ENCODE peak calls at places on chromosomes 2 and 18, in four cellular contexts. C is A673, O is A549, I is right cardiac atrium. R is an unnamed sample.
A peak's percentile ranks its signal among the peaks of the same experiment; 100 is the strongest.

GRCh38 chr2:200159829-200160781 is 146.4 kb upstream of the SPATS2L start:
- DNase-seq in C (no peak), O (no peak), I (no peak), R (no peak)

GRCh38 chr2:16644204-16644925 is 21.3 kb downstream of the CYRIA start:
- DNase-seq in C (peak; percentile 58), O (no peak), I (no peak), R (no peak)

GRCh38 chr2:83933743-83934142 is 525.3 kb downstream of the SUCLG1 start:
- DNase-seq in C (no peak), O (no peak), I (no peak), R (no peak)

GRCh38 chr18:44788334-44788733 is 107.6 kb downstream of the SETBP1 start:
- DNase-seq in C (no peak), O (no peak), I (no peak), R (no peak)

GRCh38 chr2:30422437-30422805 is 24.6 kb upstream of the LCLAT1 start:
- DNase-seq in C (peak; percentile 82), O (peak; percentile 61), I (no peak), R (no peak)

GRCh38 chr2:203730866-203731265 is 24.4 kb downstream of the CD28 start:
- DNase-seq in C (no peak), O (no peak), I (no peak), R (no peak)

GRCh38 chr2:235894839-235895238 is 273.3 kb downstream of the GBX2 start:
- DNase-seq in C (no peak), O (no peak), I (no peak), R (no peak)

GRCh38 chr2:233119806-233120205 is 59.7 kb downstream of the INPP5D start:
- DNase-seq in C (no peak), O (no peak), I (no peak), R (no peak)

GRCh38 chr2:33221046-33221784 is 255.2 kb upstream of the RASGRP3 start:
- DNase-seq in C (no peak), O (no peak), I (no peak), R (no peak)

GRCh38 chr18:49638891-49639557 is 77.2 kb downstream of the LIPG start:
- DNase-seq in C (no peak), O (no peak), I (no peak), R (no peak)

GRCh38 chr2:84865181-84865783 is 15.6 kb downstream of the TRABD2A start:
- DNase-seq in C (peak; percentile 37), O (peak; percentile 52), I (no peak), R (no peak)

GRCh38 chr18:22324191-22325131 is 93.3 kb downstream of the CTAGE1 start:
- DNase-seq in C (peak; percentile 7), O (no peak), I (peak; percentile 91), R (peak; percentile 46)

GRCh38 chr18:572499-573289 is 7.5 kb upstream of the CETN1 start:
- DNase-seq in C (no peak), O (no peak), I (no peak), R (no peak)

GRCh38 chr2:46042207-46042637 is 255.0 kb upstream of the EPAS1 start:
- DNase-seq in C (no peak), O (peak; percentile 43), I (no peak), R (no peak)

GRCh38 chr2:239400907-239401449 is at the start of gene HDAC4:
- DNase-seq in C (peak; percentile 99), O (peak; percentile 98), I (peak; percentile 100), R (peak; percentile 99)

GRCh38 chr2:106885981-106886915 is at the start of gene ST6GAL2:
- DNase-seq in C (peak; percentile 10), O (peak; percentile 79), I (peak; percentile 63), R (peak; percentile 58)

GRCh38 chr2:95362486-95362885 is 40.0 kb upstream of the FAHD2A start:
- DNase-seq in C (no peak), O (no peak), I (no peak), R (no peak)

GRCh38 chr18:21745234-21745633 is 4.6 kb downstream of the MIB1 start:
- DNase-seq in C (no peak), O (no peak), I (no peak), R (no peak)

GRCh38 chr2:120658285-120659158 is 77.1 kb upstream of the GLI2 start:
- DNase-seq in C (no peak), O (no peak), I (no peak), R (no peak)

GRCh38 chr2:134917219-134917957 is 1.2 kb upstream of the CCNT2 start:
- DNase-seq in C (peak; percentile 3), O (peak; percentile 12), I (peak; percentile 48), R (peak; percentile 8)

GRCh38 chr18:79933765-79934164 is 17.7 kb downstream of the SLC66A2 start:
- DNase-seq in C (no peak), O (no peak), I (no peak), R (no peak)

GRCh38 chr2:96928277-96928781 is 58.1 kb downstream of the FAM178B start:
- DNase-seq in C (peak; percentile 36), O (no peak), I (peak; percentile 38), R (no peak)

GRCh38 chr2:230011617-230012016 is 57.1 kb downstream of the SLC16A14 start:
- DNase-seq in C (no peak), O (no peak), I (no peak), R (no peak)

GRCh38 chr18:31660763-31661162 is 23.6 kb downstream of the B4GALT6 start:
- DNase-seq in C (no peak), O (no peak), I (no peak), R (no peak)

GRCh38 chr2:8260213-8260612 is 421.6 kb upstream of the ID2 start:
- DNase-seq in C (no peak), O (no peak), I (no peak), R (no peak)

GRCh38 chr18:58438161-58438983 is 190.5 kb downstream of the ALPK2 start:
- DNase-seq in C (no peak), O (no peak), I (no peak), R (no peak)

DNA sequence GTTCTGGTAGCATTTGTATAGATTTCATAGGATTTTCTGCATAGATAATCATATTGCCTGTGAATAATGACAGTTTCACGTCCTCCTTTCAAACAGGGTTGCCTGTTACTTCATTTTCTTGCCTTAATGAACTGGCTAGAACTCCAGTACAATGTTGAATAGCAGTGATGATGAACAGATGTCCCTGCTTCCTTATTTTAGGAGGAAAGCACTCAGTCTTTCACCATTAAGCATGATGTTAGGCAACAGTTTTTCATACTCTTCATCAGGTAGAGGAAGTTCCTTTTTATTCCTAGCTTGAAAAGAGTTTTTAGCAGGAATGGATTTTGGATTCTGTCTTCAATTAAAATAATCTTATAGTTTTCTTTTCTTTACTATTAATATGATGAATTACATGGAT is 39.7 kb downstream of the C2orf76 start:
- DNase-seq in C (no peak), O (no peak), I (no peak), R (no peak)
- H3K4me1 ChIP-seq in C (peaks cover 12% of the 10 kb centered on the region), O (no peaks in the 10 kb centered on the region), I (no peaks in the 10 kb centered on the region), R (no peaks in the 10 kb centered on the region)

DNA sequence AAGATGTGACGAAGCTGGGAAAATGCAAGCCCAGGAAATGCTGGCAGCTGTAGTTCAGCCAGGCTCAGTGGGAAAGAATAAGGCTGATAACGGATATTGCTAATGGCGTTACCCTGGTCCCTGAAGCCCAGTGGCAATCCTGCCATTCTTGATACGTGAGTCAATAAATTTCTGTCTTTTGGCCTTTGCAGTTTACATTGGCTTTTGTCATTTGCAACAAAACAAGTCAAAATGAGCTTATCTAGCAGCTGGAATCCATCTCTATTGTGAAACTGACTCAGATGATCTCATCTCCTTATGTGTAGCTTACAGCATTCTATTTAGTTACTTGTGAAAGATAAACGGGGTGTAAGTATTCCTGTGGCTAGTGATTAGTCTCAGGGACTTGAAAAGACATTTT is 43.8 kb downstream of the ARL6IP6 start:
- DNase-seq in C (peak; percentile 79), O (no peak), I (peak; percentile 45), R (peak; percentile 6)
- H3K4me1 ChIP-seq in C (no peaks in the 10 kb centered on the region), O (no peaks in the 10 kb centered on the region), I (no peaks in the 10 kb centered on the region), R (peaks cover 2% of the 10 kb centered on the region)

DNA sequence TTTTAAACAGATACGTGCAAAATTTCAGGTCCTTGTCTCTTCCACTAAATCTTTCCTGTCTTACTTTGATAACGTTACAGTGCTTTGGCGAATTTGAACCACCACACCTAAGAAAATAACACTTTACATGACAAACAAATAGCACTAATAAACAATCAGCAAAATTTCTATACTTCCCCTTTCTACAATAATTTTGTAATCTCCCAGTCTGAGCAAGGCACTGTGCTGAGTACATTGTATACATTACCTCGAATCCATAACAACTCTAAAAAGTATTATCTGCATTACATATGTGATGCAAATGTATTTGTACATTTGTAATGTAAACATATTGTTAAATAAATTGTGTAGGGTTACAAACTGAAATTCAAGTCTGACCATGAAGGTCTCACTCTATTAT is 49.9 kb downstream of the RTN4 start:
- DNase-seq in C (no peak), O (no peak), I (no peak), R (no peak)
- H3K4me1 ChIP-seq in C (peaks cover 54% of the 10 kb centered on the region), O (peaks cover 66% of the 10 kb centered on the region), I (no peaks in the 10 kb centered on the region), R (peaks cover 2% of the 10 kb centered on the region)

GRCh38 chr2:207137922-207138321 is 27.8 kb downstream of the KLF7 start:
- DNase-seq in C (no peak), O (no peak), I (no peak), R (no peak)
- H3K4me1 ChIP-seq in C (peaks cover 45% of the 10 kb centered on the region), O (peaks cover 69% of the 10 kb centered on the region), I (peaks cover 45% of the 10 kb centered on the region), R (peaks cover 56% of the 10 kb centered on the region)

R was measured in neuronal stem cell.